ENCODE peak calls at places on chromosomes 5 and 9, in seven cellular contexts. Z is stimulated activated CD4-positive, alpha-beta T cell treated with anti-CD3 and anti-CD28 coated beads, Interleukin-1b, Interleukin-23, amount 100 ng/mL, for 4 hours; G is epithelial cell of esophagus; O is HFF-Myc; P is astrocyte; X is hypothalamus; E is activated T-cell treated with anti-CD3 and anti-CD28 coated beads for 1 hour. D is an unnamed sample.
A peak's percentile ranks its signal among the peaks of the same experiment; 100 is the strongest.

GRCh38 chr9:17578911-17579793 is at the start of gene SH3GL2:
- DNase-seq in G (peak; percentile 40), O (no peak), E (no peak), P (peak; percentile 10), Z (no peak), X (no peak), D (no peak)

GRCh38 chr9:101428909-101429308 is 6.7 kb downstream of the ALDOB start:
- DNase-seq in E (no peak), O (no peak), Z (no peak), P (no peak), X (no peak), G (no peak), D (no peak)

GRCh38 chr9:132571806-132572600 is 10.4 kb upstream of the BARHL1 start:
- DNase-seq in O (no peak), P (no peak), Z (no peak), G (no peak), E (no peak), X (no peak), D (no peak)

GRCh38 chr5:178131446-178131996 is 707 bp downstream of the RMND5B start:
- DNase-seq in X (no peak), E (no peak), P (no peak), Z (no peak), O (no peak), G (no peak), D (no peak)

GRCh38 chr9:17251100-17251499 is 116.3 kb downstream of the CNTLN start:
- DNase-seq in E (no peak), O (no peak), Z (no peak), P (no peak), X (no peak), G (no peak), D (no peak)

GRCh38 chr5:29758986-29759421 is 1434.5 kb upstream of the CDH6 start:
- DNase-seq in G (no peak), P (no peak), E (no peak), Z (no peak), O (no peak), X (no peak), D (no peak)

GRCh38 chr9:22136446-22137140 is 127.5 kb upstream of the CDKN2B start:
- DNase-seq in O (no peak), Z (no peak), P (peak; percentile 99), G (peak; percentile 69), X (no peak), E (no peak), D (no peak)

GRCh38 chr9:4375424-4376195 is 75.7 kb upstream of the GLIS3 start:
- DNase-seq in P (peak; percentile 62), G (peak; percentile 71), O (peak; percentile 39), X (no peak), E (no peak), Z (no peak), D (peak; percentile 22)

GRCh38 chr5:62650197-62650596 is 71.6 kb downstream of the LRRC70 start:
- DNase-seq in G (no peak), X (no peak), P (peak; percentile 10), Z (no peak), O (no peak), E (no peak), D (no peak)

GRCh38 chr5:72065751-72066255 is 41.5 kb upstream of the MAP1B start:
- DNase-seq in P (peak; percentile 33), Z (no peak), O (no peak), E (no peak), X (no peak), G (peak; percentile 37), D (no peak)

GRCh38 chr9:126642839-126643238 is 29.1 kb downstream of the LMX1B start:
- DNase-seq in X (no peak), E (no peak), G (no peak), O (no peak), P (no peak), Z (no peak), D (no peak)

GRCh38 chr9:105647595-105648349 is 14.5 kb upstream of the TAL2 start:
- DNase-seq in O (no peak), X (no peak), Z (no peak), E (no peak), P (peak; percentile 12), G (peak; percentile 18), D (peak; percentile 2)

GRCh38 chr5:142749321-142749720 is 20.9 kb upstream of the ARHGAP26 start:
- DNase-seq in P (peak; percentile 73), X (no peak), G (peak; percentile 85), E (no peak), Z (no peak), O (no peak), D (no peak)

GRCh38 chr5:142325677-142326479 is 1.1 kb upstream of the SPRY4 start:
- DNase-seq in X (no peak), G (peak; percentile 68), Z (no peak), E (no peak), P (peak; percentile 44), O (no peak), D (no peak)

GRCh38 chr5:177204281-177204680 is 70.7 kb downstream of the NSD1 start:
- DNase-seq in G (no peak), E (no peak), X (no peak), O (no peak), P (no peak), Z (no peak), D (no peak)

GRCh38 chr9:86721843-86722705 is 225.2 kb downstream of the GAS1 start:
- DNase-seq in G (peak; percentile 80), Z (no peak), E (no peak), P (peak; percentile 95), X (no peak), O (peak; percentile 89), D (no peak)

GRCh38 chr9:97958812-97959511 is 21.0 kb upstream of the HEMGN start:
- DNase-seq in X (no peak), P (peak; percentile 41), O (no peak), G (peak; percentile 9), Z (no peak), E (no peak), D (no peak)

GRCh38 chr5:103562084-103562452 is 521 bp downstream of the NUDT12 start:
- DNase-seq in E (no peak), P (no peak), G (no peak), Z (no peak), X (no peak), O (no peak), D (no peak)

GRCh38 chr5:10457682-10458574 is 16.2 kb downstream of the ROPN1L start:
- DNase-seq in P (no peak), X (no peak), E (no peak), Z (no peak), O (no peak), G (peak; percentile 9), D (no peak)

GRCh38 chr9:134835455-134835854 is 45.2 kb upstream of the FCN2 start:
- DNase-seq in G (no peak), P (no peak), E (no peak), X (no peak), Z (no peak), O (no peak), D (no peak)

GRCh38 chr5:9462109-9462508 is 83.8 kb downstream of the SEMA5A start:
- DNase-seq in X (no peak), Z (no peak), E (no peak), G (no peak), P (no peak), O (no peak), D (no peak)

GRCh38 chr5:113255105-113255504 is 179.7 kb downstream of the TSSK1B start:
- DNase-seq in O (no peak), G (no peak), E (no peak), P (no peak), X (no peak), Z (no peak), D (no peak)

GRCh38 chr9:93964685-93965084 is 9.5 kb upstream of the BARX1 start:
- DNase-seq in E (no peak), P (no peak), Z (no peak), X (no peak), G (no peak), O (no peak), D (no peak)

GRCh38 chr5:69369369-69370121 is at the start of the genes AK6, RAD17 and TAF9:
- DNase-seq in Z (peak; percentile 84), G (peak; percentile 92), P (peak; percentile 82), E (peak; percentile 80), O (peak; percentile 73), X (peak; percentile 71), D (peak; percentile 56)

GRCh38 chr9:5799314-5799713 is 33.6 kb downstream of the ERMP1 start:
- DNase-seq in Z (no peak), E (no peak), P (peak; percentile 23), O (peak; percentile 32), G (peak; percentile 57), X (no peak), D (no peak)

GRCh38 chr9:135240222-135240621 is 152.8 kb downstream of the OLFM1 start:
- DNase-seq in P (no peak), Z (no peak), O (no peak), X (no peak), E (no peak), G (no peak), D (no peak)

GRCh38 chr5:55226934-55227737 is at the start of gene MCIDAS:
- DNase-seq in G (peak; percentile 76), P (no peak), O (no peak), X (no peak), E (peak; percentile 24), Z (peak; percentile 61), D (no peak)

GRCh38 chr5:174166231-174167079 is 120.9 kb downstream of the NSG2 start:
- DNase-seq in P (no peak), G (no peak), E (no peak), Z (no peak), O (no peak), X (no peak), D (no peak)

GRCh38 chr5:101977729-101978345 is 318.2 kb downstream of the SLCO4C1 start:
- DNase-seq in X (no peak), P (peak; percentile 40), E (no peak), G (peak; percentile 54), Z (no peak), O (peak; percentile 12), D (peak; percentile 20)

GRCh38 chr9:124671861-124672260 is 99.2 kb downstream of the NR6A1 start:
- DNase-seq in Z (no peak), G (no peak), X (no peak), E (no peak), P (no peak), O (no peak), D (no peak)

GRCh38 chr5:56155085-56155484 is 78.0 kb downstream of the ANKRD55 start:
- DNase-seq in O (no peak), Z (no peak), E (no peak), X (no peak), P (no peak), G (no peak), D (no peak)

GRCh38 chr9:114008667-114009410 is 69.3 kb downstream of the AMBP start:
- DNase-seq in P (no peak), O (no peak), E (no peak), G (no peak), Z (no peak), X (no peak), D (no peak)

GRCh38 chr9:6229604-6230003 is 14.0 kb downstream of the IL33 start:
- DNase-seq in E (no peak), X (no peak), O (no peak), Z (no peak), G (no peak), P (no peak), D (no peak)

GRCh38 chr5:13477118-13477737 is 467.3 kb downstream of the DNAH5 start:
- DNase-seq in X (no peak), G (peak; percentile 78), E (no peak), O (no peak), Z (no peak), P (peak; percentile 95), D (no peak)

GRCh38 chr5:141879941-141880738 is 1.9 kb upstream of the PCDH1 start:
- DNase-seq in G (no peak), X (no peak), Z (no peak), E (no peak), O (no peak), P (no peak), D (no peak)

GRCh38 chr5:176810084-176810597 is at the start of gene UNC5A:
- DNase-seq in X (no peak), P (peak; percentile 31), G (peak; percentile 57), O (no peak), Z (peak; percentile 61), E (peak; percentile 29), D (no peak)

D was measured in glomerular endothelial cell.